ENCODE peak calls at places on chromosomes 6 and 20, in seven cellular contexts. A is aorta; P is activated naive CD4-positive, alpha-beta T cell; Z is HCT116; G is immature natural killer cell; S is activated CD4-positive, alpha-beta T cell treated with anti-CD3 and anti-CD28 coated beads, Interleukin-2, amount 50 U/mL, for 48 hours; Y is activated T-helper 9 cell treated with anti-CD3 and anti-CD28 coated beads, Interleukin-2, amount 50 U/mL, for 16 hours. B is an unnamed sample.

GRCh38 chr6:31004794-31005193 is 5.5 kb upstream of the MUC22 start:
- DNase-seq in A (no peak), P (no peak), Z (no peak), G (no peak), S (no peak), Y (no peak), B (no peak)

GRCh38 chr6:157020398-157021266 is 243.5 kb downstream of the ARID1B start:
- DNase-seq in A (peak; percentile 84), P (peak; percentile 58), Z (peak; percentile 22), G (peak; percentile 21), S (peak; percentile 70), Y (peak; percentile 42), B (no peak)

GRCh38 chr6:135037541-135037940 is 17.1 kb downstream of the HBS1L start:
- DNase-seq in A (no peak), P (no peak), Z (no peak), G (no peak), S (no peak), Y (no peak), B (no peak)

GRCh38 chr6:6775074-6775473 is 186.6 kb downstream of the LY86 start:
- DNase-seq in A (no peak), P (no peak), Z (no peak), G (no peak), S (no peak), Y (no peak), B (no peak)

GRCh38 chr6:79762370-79762769 is 131.2 kb downstream of the SH3BGRL2 start:
- DNase-seq in A (no peak), P (no peak), Z (peak; percentile 51), G (no peak), S (no peak), Y (no peak), B (no peak)

GRCh38 chr20:36830791-36831691 is 44.9 kb upstream of the TLDC2 start:
- DNase-seq in A (peak; percentile 94), P (no peak), Z (no peak), G (no peak), S (no peak), Y (no peak), B (peak; percentile 69)

GRCh38 chr6:156980515-156980914 is 203.3 kb downstream of the ARID1B start:
- DNase-seq in A (no peak), P (no peak), Z (no peak), G (no peak), S (no peak), Y (no peak), B (no peak)

GRCh38 chr6:95143408-95144180 is 433.7 kb upstream of the MANEA start:
- DNase-seq in A (no peak), P (no peak), Z (no peak), G (no peak), S (no peak), Y (no peak), B (no peak)

GRCh38 chr20:32009564-32009963 is 674 bp upstream of the CCM2L start:
- DNase-seq in A (no peak), P (no peak), Z (no peak), G (no peak), S (no peak), Y (no peak), B (no peak)

GRCh38 chr6:158557927-158558326 is 2.0 kb upstream of the TMEM181 start:
- DNase-seq in A (no peak), P (no peak), Z (no peak), G (no peak), S (no peak), Y (no peak), B (no peak)

GRCh38 chr6:112502348-112503130 is 155.4 kb downstream of the RFPL4B start:
- DNase-seq in A (no peak), P (no peak), Z (no peak), G (no peak), S (no peak), Y (no peak), B (no peak)

GRCh38 chr6:41658551-41659069 is 20.3 kb downstream of the MDFI start:
- DNase-seq in A (peak; percentile 45), P (no peak), Z (no peak), G (no peak), S (no peak), Y (no peak), B (no peak)

GRCh38 chr6:21099338-21100314 is 493.9 kb upstream of the SOX4 start:
- DNase-seq in A (no peak), P (no peak), Z (no peak), G (no peak), S (no peak), Y (no peak), B (no peak)

GRCh38 chr20:10848810-10849370 is 175.1 kb upstream of the JAG1 start:
- DNase-seq in A (no peak), P (no peak), Z (peak; percentile 21), G (no peak), S (no peak), Y (no peak), B (no peak)

GRCh38 chr6:112016335-112016734 is 37.6 kb upstream of the CCN6 start:
- DNase-seq in A (no peak), P (no peak), Z (no peak), G (no peak), S (peak; percentile 83), Y (peak; percentile 54), B (no peak)